ENCODE peak calls at places on chromosomes 13 and 19, in eight cellular contexts. Q is thoracic aorta, G is transverse colon, H is spleen, X is fibroblast of lung, P is left ventricle myocardium inferior, E is H7, F is pancreas. R is an unnamed sample.

GRCh38 chr13:44142911-44143665 is 230.5 kb upstream of the SERP2 start:
- DNase-seq in Q (no peak), G (no peak), H (no peak), X (no peak), P (no peak), E (no peak), F (no peak), R (peak; percentile 26)

GRCh38 chr19:1098177-1099051 is 3.2 kb upstream of the POLR2E start:
- DNase-seq in Q (no peak), G (peak; percentile 46), H (peak; percentile 69), X (no peak), P (no peak), E (no peak), F (no peak), R (no peak)

GRCh38 chr19:47176627-47177090 is 46.0 kb downstream of the SAE1 start:
- DNase-seq in Q (no peak), G (no peak), H (no peak), X (peak; percentile 83), P (no peak), E (no peak), F (no peak), R (peak; percentile 96)

GRCh38 chr13:42477588-42478190 is 96.3 kb upstream of the TNFSF11 start:
- DNase-seq in Q (no peak), G (no peak), H (no peak), X (peak; percentile 85), P (peak; percentile 18), E (no peak), F (peak; percentile 12), R (peak; percentile 19)

GRCh38 chr13:44876782-44877324 is 112.4 kb downstream of the NUFIP1 start:
- DNase-seq in Q (no peak), G (no peak), H (no peak), X (no peak), P (no peak), E (peak; percentile 82), F (no peak), R (no peak)

GRCh38 chr19:50476224-50476942 is at the start of the genes EMC10 and GARIN5A:
- DNase-seq in Q (peak; percentile 53), G (peak; percentile 94), H (peak; percentile 96), X (peak; percentile 95), P (peak; percentile 90), E (peak; percentile 100), F (peak; percentile 96), R (peak; percentile 94)

GRCh38 chr19:6156033-6156432 is 20.6 kb downstream of the ACSBG2 start:
- DNase-seq in Q (no peak), G (no peak), H (no peak), X (no peak), P (no peak), E (no peak), F (no peak), R (no peak)

GRCh38 chr19:10769533-10770491 is 51.9 kb downstream of the DNM2 start:
- DNase-seq in Q (no peak), G (peak; percentile 31), H (no peak), X (peak; percentile 34), P (peak; percentile 80), E (peak; percentile 63), F (peak; percentile 68), R (no peak)

GRCh38 chr13:112060431-112060830 is 6.5 kb upstream of the SOX1 start:
- DNase-seq in Q (no peak), G (no peak), H (no peak), X (no peak), P (no peak), E (no peak), F (no peak), R (no peak)

GRCh38 chr13:24033527-24034302 is 126.8 kb upstream of the SPATA13 start:
- DNase-seq in Q (no peak), G (no peak), H (no peak), X (peak; percentile 72), P (no peak), E (no peak), F (no peak), R (peak; percentile 9)

GRCh38 chr13:48476215-48476614 is 56.7 kb downstream of the RCBTB2 start:
- DNase-seq in Q (no peak), G (no peak), H (no peak), X (no peak), P (no peak), E (no peak), F (no peak), R (no peak)

GRCh38 chr13:67148219-67148583 is 81.9 kb downstream of the PCDH9 start:
- DNase-seq in Q (no peak), G (no peak), H (no peak), X (peak; percentile 50), P (no peak), E (no peak), F (no peak), R (peak; percentile 79)

GRCh38 chr13:111491659-111492058 is 171.2 kb downstream of the TEX29 start:
- DNase-seq in Q (no peak), G (no peak), H (no peak), X (no peak), P (no peak), E (no peak), F (no peak), R (no peak)

GRCh38 chr13:82800391-82800790 is 1081.9 kb downstream of the SLITRK1 start:
- DNase-seq in Q (no peak), G (no peak), H (no peak), X (peak; percentile 4), P (no peak), E (no peak), F (no peak), R (peak; percentile 13)

GRCh38 chr13:110454956-110455355 is 106.6 kb downstream of the RAB20 start:
- DNase-seq in Q (no peak), G (no peak), H (no peak), X (no peak), P (peak; percentile 28), E (no peak), F (no peak), R (no peak)

GRCh38 chr13:107028751-107029150 is 460.8 kb upstream of the ARGLU1 start:
- DNase-seq in Q (no peak), G (no peak), H (no peak), X (no peak), P (no peak), E (no peak), F (no peak), R (no peak)

GRCh38 chr19:5143471-5144411 is 174.8 kb downstream of the KDM4B start:
- DNase-seq in Q (no peak), G (no peak), H (peak; percentile 86), X (no peak), P (peak; percentile 18), E (peak; percentile 68), F (no peak), R (no peak)

GRCh38 chr19:2788237-2788636 is 2.9 kb downstream of the THOP1 start:
- DNase-seq in Q (no peak), G (no peak), H (no peak), X (no peak), P (no peak), E (no peak), F (no peak), R (no peak)

GRCh38 chr13:94139393-94139995 is 340.0 kb downstream of the DCT start:
- DNase-seq in Q (no peak), G (no peak), H (no peak), X (no peak), P (no peak), E (no peak), F (no peak), R (peak; percentile 17)

GRCh38 chr19:38663156-38663651 is 15.8 kb downstream of the ACTN4 start:
- DNase-seq in Q (no peak), G (no peak), H (peak; percentile 68), X (no peak), P (no peak), E (peak; percentile 40), F (no peak), R (no peak)

GRCh38 chr19:38665950-38666661 is 18.7 kb downstream of the ACTN4 start:
- DNase-seq in Q (no peak), G (peak; percentile 57), H (peak; percentile 78), X (peak; percentile 61), P (peak; percentile 73), E (peak; percentile 78), F (peak; percentile 64), R (no peak)

GRCh38 chr19:38665219-38665931 is 17.9 kb downstream of the ACTN4 start:
- DNase-seq in Q (no peak), G (no peak), H (peak; percentile 54), X (no peak), P (no peak), E (no peak), F (no peak), R (no peak)

GRCh38 chr19:38663957-38664502 is 16.6 kb downstream of the ACTN4 start:
- DNase-seq in Q (no peak), G (no peak), H (peak; percentile 76), X (no peak), P (peak; percentile 70), E (peak; percentile 46), F (no peak), R (no peak)

GRCh38 chr19:38664503-38665211 is 17.2 kb downstream of the ACTN4 start:
- DNase-seq in Q (no peak), G (no peak), H (peak; percentile 79), X (no peak), P (no peak), E (peak; percentile 56), F (no peak), R (no peak)
- H3K4me3 ChIP-seq in Q (peak overlapping the region; percentile 56), G (no peak overlapping the region), H (no peak overlapping the region), X (no peak overlapping the region), P (peak overlapping the region; percentile 48), E (no peak overlapping the region), F (no peak overlapping the region), R (no peak overlapping the region)

GRCh38 chr19:36151144-36152051 is 849 bp downstream of the COX7A1 start:
- DNase-seq in Q (peak; percentile 34), G (no peak), H (peak; percentile 81), X (peak; percentile 11), P (peak; percentile 78), E (peak; percentile 62), F (no peak), R (no peak)
- H3K4me3 ChIP-seq in Q (peak overlapping the region; percentile 83), G (peak overlapping the region; percentile 54), H (peak overlapping the region; percentile 41), X (peak overlapping the region; percentile 57), P (peak overlapping the region; percentile 85), E (peak overlapping the region; percentile 33), F (peak overlapping the region; percentile 28), R (peak overlapping the region; percentile 26)

DNA sequence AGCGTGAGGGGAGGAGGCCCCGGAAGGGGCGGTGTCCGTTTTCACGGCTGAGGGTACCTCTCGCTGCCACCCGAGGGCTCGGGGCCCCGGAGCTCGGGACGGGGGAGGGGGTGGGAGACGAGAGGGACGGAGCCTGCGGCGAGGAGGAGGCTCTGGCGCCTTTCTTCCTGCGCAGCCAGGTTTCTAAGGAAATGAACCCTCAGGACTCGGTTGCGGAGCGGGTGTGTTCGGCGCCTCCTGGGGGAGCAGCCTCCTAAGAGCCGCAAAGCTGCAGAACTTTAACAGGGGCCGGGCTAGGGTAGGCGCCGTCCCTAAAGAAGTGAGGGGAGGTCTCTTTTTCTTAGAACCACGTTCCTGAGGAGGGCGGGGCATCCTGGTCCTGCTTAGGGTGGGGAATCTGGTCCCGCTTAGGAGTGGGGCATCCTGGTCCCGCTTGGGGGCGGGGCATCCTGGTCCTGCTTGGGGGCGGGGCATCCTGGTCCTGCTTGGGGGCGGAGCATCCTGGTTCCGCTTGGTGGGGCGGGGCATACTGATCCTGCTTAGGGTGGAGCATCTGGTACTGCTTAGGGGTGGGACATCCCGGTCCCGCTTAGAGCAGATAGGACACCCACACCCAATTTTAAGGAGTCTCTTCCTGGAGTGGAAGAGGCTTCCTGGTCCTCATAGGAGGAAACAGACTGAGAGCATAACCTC is 6.2 kb downstream of the SYT5 start:
- DNase-seq in Q (no peak), G (peak; percentile 61), H (peak; percentile 81), X (peak; percentile 75), P (peak; percentile 63), E (peak; percentile 95), F (peak; percentile 38), R (peak; percentile 57)
- H3K4me3 ChIP-seq in Q (peak overlapping the region; percentile 69), G (peak overlapping the region; percentile 29), H (peak overlapping the region; percentile 35), X (peak overlapping the region; percentile 53), P (peak overlapping the region; percentile 60), E (peak overlapping the region; percentile 63), F (peak overlapping the region; percentile 20), R (peak overlapping the region; percentile 42)

GRCh38 chr19:51887522-51888498 is at the start of gene ZNF577:
- DNase-seq in Q (peak; percentile 63), G (peak; percentile 92), H (peak; percentile 91), X (peak; percentile 96), P (peak; percentile 93), E (peak; percentile 71), F (peak; percentile 87), R (peak; percentile 95)
- H3K4me3 ChIP-seq in Q (peak within 1 kb of the TSS; percentile 89), G (peak within 1 kb of the TSS; percentile 71), H (peak within 1 kb of the TSS; percentile 55), X (peak within 1 kb of the TSS; percentile 73), P (peak within 1 kb of the TSS; percentile 74), E (peak within 1 kb of the TSS; percentile 37), F (peak within 1 kb of the TSS; percentile 71), R (peak within 1 kb of the TSS; percentile 89)

R was measured in astrocyte of the spinal cord.